ENCODE peak calls at places on chromosomes 4 and X, in nine cellular contexts. One of them, this sample, is unnamed.

GRCh38 chr4:67327245-67327860 is 217.9 kb downstream of the CENPC start:
- DNase-seq in lower leg skin: peak
- DNase-seq in fibroblast of lung: peak
- DNase-seq in skeletal muscle cell: peak
- DNase-seq in naive thymus-derived CD8-positive, alpha-beta T cell: peak
- DNase-seq in chondrocyte: no peak
- DNase-seq in Calu3: peak
- DNase-seq in GM12892: peak
- DNase-seq in IMR-90: peak
- DNase-seq in this sample: no peak

GRCh38 chr4:65670331-65671031 is at the start of gene EPHA5:
- DNase-seq in lower leg skin: peak
- DNase-seq in fibroblast of lung: peak
- DNase-seq in skeletal muscle cell: peak
- DNase-seq in naive thymus-derived CD8-positive, alpha-beta T cell: no peak
- DNase-seq in chondrocyte: peak
- DNase-seq in Calu3: no peak
- DNase-seq in GM12892: no peak
- DNase-seq in IMR-90: peak
- DNase-seq in this sample: peak

GRCh38 chrX:24902808-24903207 is 113.0 kb downstream of the ARX start:
- DNase-seq in lower leg skin: no peak
- DNase-seq in fibroblast of lung: peak
- DNase-seq in skeletal muscle cell: peak
- DNase-seq in naive thymus-derived CD8-positive, alpha-beta T cell: no peak
- DNase-seq in chondrocyte: no peak
- DNase-seq in Calu3: no peak
- DNase-seq in GM12892: no peak
- DNase-seq in IMR-90: peak
- DNase-seq in this sample: no peak

GRCh38 chr4:167359711-167360110 is 125.4 kb upstream of the SPOCK3 start:
- DNase-seq in lower leg skin: no peak
- DNase-seq in fibroblast of lung: no peak
- DNase-seq in skeletal muscle cell: no peak
- DNase-seq in naive thymus-derived CD8-positive, alpha-beta T cell: no peak
- DNase-seq in chondrocyte: no peak
- DNase-seq in Calu3: no peak
- DNase-seq in GM12892: no peak
- DNase-seq in IMR-90: no peak
- DNase-seq in this sample: no peak

GRCh38 chr4:8769645-8770517 is 101.8 kb downstream of the HMX1 start:
- DNase-seq in lower leg skin: no peak
- DNase-seq in fibroblast of lung: no peak
- DNase-seq in skeletal muscle cell: no peak
- DNase-seq in naive thymus-derived CD8-positive, alpha-beta T cell: no peak
- DNase-seq in chondrocyte: peak
- DNase-seq in Calu3: no peak
- DNase-seq in GM12892: no peak
- DNase-seq in IMR-90: no peak
- DNase-seq in this sample: no peak

GRCh38 chrX:9542765-9543119 is 77.9 kb downstream of the TBL1X start:
- DNase-seq in lower leg skin: no peak
- DNase-seq in fibroblast of lung: no peak
- DNase-seq in skeletal muscle cell: no peak
- DNase-seq in naive thymus-derived CD8-positive, alpha-beta T cell: no peak
- DNase-seq in chondrocyte: no peak
- DNase-seq in Calu3: no peak
- DNase-seq in GM12892: no peak
- DNase-seq in IMR-90: no peak
- DNase-seq in this sample: peak

GRCh38 chr4:170398228-170398627 is 308.5 kb upstream of the AADAT start:
- DNase-seq in lower leg skin: no peak
- DNase-seq in fibroblast of lung: no peak
- DNase-seq in skeletal muscle cell: no peak
- DNase-seq in naive thymus-derived CD8-positive, alpha-beta T cell: no peak
- DNase-seq in chondrocyte: no peak
- DNase-seq in Calu3: no peak
- DNase-seq in GM12892: no peak
- DNase-seq in IMR-90: no peak
- DNase-seq in this sample: no peak

GRCh38 chrX:39477438-39478120 is 620.2 kb downstream of the BCOR start:
- DNase-seq in lower leg skin: no peak
- DNase-seq in fibroblast of lung: peak
- DNase-seq in skeletal muscle cell: no peak
- DNase-seq in naive thymus-derived CD8-positive, alpha-beta T cell: peak
- DNase-seq in chondrocyte: no peak
- DNase-seq in Calu3: peak
- DNase-seq in GM12892: no peak
- DNase-seq in IMR-90: no peak
- DNase-seq in this sample: no peak

GRCh38 chr4:1023241-1023640 is 11.8 kb downstream of the FGFRL1 start:
- DNase-seq in lower leg skin: no peak
- DNase-seq in fibroblast of lung: no peak
- DNase-seq in skeletal muscle cell: no peak
- DNase-seq in naive thymus-derived CD8-positive, alpha-beta T cell: no peak
- DNase-seq in chondrocyte: no peak
- DNase-seq in Calu3: no peak
- DNase-seq in GM12892: no peak
- DNase-seq in IMR-90: no peak
- DNase-seq in this sample: no peak

GRCh38 chr4:8157944-8158709 is 486 bp downstream of the ABLIM2 start:
- DNase-seq in lower leg skin: no peak
- DNase-seq in fibroblast of lung: no peak
- DNase-seq in skeletal muscle cell: no peak
- DNase-seq in naive thymus-derived CD8-positive, alpha-beta T cell: no peak
- DNase-seq in chondrocyte: no peak
- DNase-seq in Calu3: no peak
- DNase-seq in GM12892: no peak
- DNase-seq in IMR-90: no peak
- DNase-seq in this sample: no peak

GRCh38 chr4:185524888-185525863 is 10.1 kb downstream of the PDLIM3 start:
- DNase-seq in lower leg skin: no peak
- DNase-seq in fibroblast of lung: peak
- DNase-seq in skeletal muscle cell: peak
- DNase-seq in naive thymus-derived CD8-positive, alpha-beta T cell: no peak
- DNase-seq in chondrocyte: no peak
- DNase-seq in Calu3: no peak
- DNase-seq in GM12892: no peak
- DNase-seq in IMR-90: peak
- DNase-seq in this sample: peak

GRCh38 chr4:153393397-153393796 is 48.9 kb downstream of the MND1 start:
- DNase-seq in lower leg skin: no peak
- DNase-seq in fibroblast of lung: peak
- DNase-seq in skeletal muscle cell: peak
- DNase-seq in naive thymus-derived CD8-positive, alpha-beta T cell: no peak
- DNase-seq in chondrocyte: no peak
- DNase-seq in Calu3: peak
- DNase-seq in GM12892: no peak
- DNase-seq in IMR-90: peak
- DNase-seq in this sample: peak

GRCh38 chr4:182169987-182170386 is 73.2 kb upstream of the TENM3 start:
- DNase-seq in lower leg skin: no peak
- DNase-seq in fibroblast of lung: no peak
- DNase-seq in skeletal muscle cell: no peak
- DNase-seq in naive thymus-derived CD8-positive, alpha-beta T cell: no peak
- DNase-seq in chondrocyte: no peak
- DNase-seq in Calu3: no peak
- DNase-seq in GM12892: no peak
- DNase-seq in IMR-90: no peak
- DNase-seq in this sample: no peak

GRCh38 chr4:121072080-121072835 is at the start of gene NDNF:
- DNase-seq in lower leg skin: no peak
- DNase-seq in fibroblast of lung: peak
- DNase-seq in skeletal muscle cell: no peak
- DNase-seq in naive thymus-derived CD8-positive, alpha-beta T cell: peak
- DNase-seq in chondrocyte: no peak
- DNase-seq in Calu3: peak
- DNase-seq in GM12892: no peak
- DNase-seq in IMR-90: peak
- DNase-seq in this sample: no peak

GRCh38 chr4:6153874-6154273 is 46.5 kb downstream of the JAKMIP1 start:
- DNase-seq in lower leg skin: no peak
- DNase-seq in fibroblast of lung: no peak
- DNase-seq in skeletal muscle cell: no peak
- DNase-seq in naive thymus-derived CD8-positive, alpha-beta T cell: no peak
- DNase-seq in chondrocyte: no peak
- DNase-seq in Calu3: no peak
- DNase-seq in GM12892: no peak
- DNase-seq in IMR-90: no peak
- DNase-seq in this sample: no peak

GRCh38 chr4:107997001-107997788 is 7.5 kb downstream of the HADH start:
- DNase-seq in lower leg skin: peak
- DNase-seq in fibroblast of lung: peak
- DNase-seq in skeletal muscle cell: peak
- DNase-seq in naive thymus-derived CD8-positive, alpha-beta T cell: no peak
- DNase-seq in chondrocyte: no peak
- DNase-seq in Calu3: no peak
- DNase-seq in GM12892: no peak
- DNase-seq in IMR-90: peak
- DNase-seq in this sample: peak

GRCh38 chr4:45662996-45663395 is 460.9 kb downstream of the GABRG1 start:
- DNase-seq in lower leg skin: no peak
- DNase-seq in fibroblast of lung: peak
- DNase-seq in skeletal muscle cell: no peak
- DNase-seq in naive thymus-derived CD8-positive, alpha-beta T cell: no peak
- DNase-seq in chondrocyte: no peak
- DNase-seq in Calu3: peak
- DNase-seq in GM12892: no peak
- DNase-seq in IMR-90: no peak
- DNase-seq in this sample: no peak

GRCh38 chr4:76905521-76905920 is 7.6 kb upstream of the SOWAHB start:
- DNase-seq in lower leg skin: no peak
- DNase-seq in fibroblast of lung: peak
- DNase-seq in skeletal muscle cell: peak
- DNase-seq in naive thymus-derived CD8-positive, alpha-beta T cell: no peak
- DNase-seq in chondrocyte: no peak
- DNase-seq in Calu3: no peak
- DNase-seq in GM12892: no peak
- DNase-seq in IMR-90: peak
- DNase-seq in this sample: no peak

GRCh38 chr4:8081621-8082516 is 76.7 kb downstream of the ABLIM2 start:
- DNase-seq in lower leg skin: no peak
- DNase-seq in fibroblast of lung: no peak
- DNase-seq in skeletal muscle cell: no peak
- DNase-seq in naive thymus-derived CD8-positive, alpha-beta T cell: no peak
- DNase-seq in chondrocyte: peak
- DNase-seq in Calu3: no peak
- DNase-seq in GM12892: no peak
- DNase-seq in IMR-90: no peak
- DNase-seq in this sample: no peak

GRCh38 chrX:46953137-46953527 is 40.9 kb downstream of the JADE3 start:
- DNase-seq in lower leg skin: no peak
- DNase-seq in fibroblast of lung: no peak
- DNase-seq in skeletal muscle cell: no peak
- DNase-seq in naive thymus-derived CD8-positive, alpha-beta T cell: no peak
- DNase-seq in chondrocyte: no peak
- DNase-seq in Calu3: no peak
- DNase-seq in GM12892: no peak
- DNase-seq in IMR-90: no peak
- DNase-seq in this sample: no peak

GRCh38 chrX:3271485-3272186 is 74.8 kb downstream of the MXRA5 start:
- DNase-seq in lower leg skin: no peak
- DNase-seq in fibroblast of lung: peak
- DNase-seq in skeletal muscle cell: no peak
- DNase-seq in naive thymus-derived CD8-positive, alpha-beta T cell: no peak
- DNase-seq in chondrocyte: no peak
- DNase-seq in Calu3: peak
- DNase-seq in GM12892: no peak
- DNase-seq in IMR-90: peak
- DNase-seq in this sample: no peak

GRCh38 chr4:2075987-2076907 is 17.1 kb downstream of the NAT8L start:
- DNase-seq in lower leg skin: no peak
- DNase-seq in fibroblast of lung: no peak
- DNase-seq in skeletal muscle cell: no peak
- DNase-seq in naive thymus-derived CD8-positive, alpha-beta T cell: no peak
- DNase-seq in chondrocyte: no peak
- DNase-seq in Calu3: no peak
- DNase-seq in GM12892: no peak
- DNase-seq in IMR-90: no peak
- DNase-seq in this sample: peak

GRCh38 chr4:74540193-74540592 is 95.3 kb downstream of the AREG start:
- DNase-seq in lower leg skin: no peak
- DNase-seq in fibroblast of lung: peak
- DNase-seq in skeletal muscle cell: no peak
- DNase-seq in naive thymus-derived CD8-positive, alpha-beta T cell: no peak
- DNase-seq in chondrocyte: no peak
- DNase-seq in Calu3: no peak
- DNase-seq in GM12892: no peak
- DNase-seq in IMR-90: peak
- DNase-seq in this sample: no peak

GRCh38 chrX:107845625-107846024 is 20.0 kb downstream of the MID2 start:
- DNase-seq in lower leg skin: no peak
- DNase-seq in fibroblast of lung: no peak
- DNase-seq in skeletal muscle cell: no peak
- DNase-seq in naive thymus-derived CD8-positive, alpha-beta T cell: no peak
- DNase-seq in chondrocyte: no peak
- DNase-seq in Calu3: no peak
- DNase-seq in GM12892: no peak
- DNase-seq in IMR-90: no peak
- DNase-seq in this sample: no peak

GRCh38 chrX:49106930-49107329 is 16.6 kb downstream of the GPKOW start:
- DNase-seq in lower leg skin: no peak
- DNase-seq in fibroblast of lung: peak
- DNase-seq in skeletal muscle cell: no peak
- DNase-seq in naive thymus-derived CD8-positive, alpha-beta T cell: no peak
- DNase-seq in chondrocyte: no peak
- DNase-seq in Calu3: peak
- DNase-seq in GM12892: no peak
- DNase-seq in IMR-90: peak
- DNase-seq in this sample: peak

GRCh38 chr4:105025263-105026017 is 121.2 kb upstream of the TET2 start:
- DNase-seq in lower leg skin: no peak
- DNase-seq in fibroblast of lung: no peak
- DNase-seq in skeletal muscle cell: no peak
- DNase-seq in naive thymus-derived CD8-positive, alpha-beta T cell: no peak
- DNase-seq in chondrocyte: no peak
- DNase-seq in Calu3: no peak
- DNase-seq in GM12892: no peak
- DNase-seq in IMR-90: no peak
- DNase-seq in this sample: no peak

GRCh38 chr4:55347610-55348228 is 1.7 kb downstream of the SRD5A3 start:
- DNase-seq in lower leg skin: no peak
- DNase-seq in fibroblast of lung: no peak
- DNase-seq in skeletal muscle cell: no peak
- DNase-seq in naive thymus-derived CD8-positive, alpha-beta T cell: no peak
- DNase-seq in chondrocyte: no peak
- DNase-seq in Calu3: no peak
- DNase-seq in GM12892: no peak
- DNase-seq in IMR-90: no peak
- DNase-seq in this sample: no peak

GRCh38 chrX:68045008-68045577 is 388.2 kb downstream of the OPHN1 start:
- DNase-seq in lower leg skin: no peak
- DNase-seq in fibroblast of lung: peak
- DNase-seq in skeletal muscle cell: no peak
- DNase-seq in naive thymus-derived CD8-positive, alpha-beta T cell: no peak
- DNase-seq in chondrocyte: no peak
- DNase-seq in Calu3: no peak
- DNase-seq in GM12892: no peak
- DNase-seq in IMR-90: peak
- DNase-seq in this sample: no peak

GRCh38 chr4:173518419-173519102 is 11.5 kb downstream of the HAND2 start:
- DNase-seq in lower leg skin: no peak
- DNase-seq in fibroblast of lung: no peak
- DNase-seq in skeletal muscle cell: no peak
- DNase-seq in naive thymus-derived CD8-positive, alpha-beta T cell: no peak
- DNase-seq in chondrocyte: no peak
- DNase-seq in Calu3: no peak
- DNase-seq in GM12892: no peak
- DNase-seq in IMR-90: no peak
- DNase-seq in this sample: no peak

GRCh38 chrX:71493111-71493613 is 39.7 kb upstream of the OGT start:
- DNase-seq in lower leg skin: peak
- DNase-seq in fibroblast of lung: no peak
- DNase-seq in skeletal muscle cell: no peak
- DNase-seq in naive thymus-derived CD8-positive, alpha-beta T cell: no peak
- DNase-seq in chondrocyte: no peak
- DNase-seq in Calu3: no peak
- DNase-seq in GM12892: no peak
- DNase-seq in IMR-90: no peak
- DNase-seq in this sample: peak

GRCh38 chrX:74579597-74580209 is 34.7 kb downstream of the RLIM start:
- DNase-seq in lower leg skin: no peak
- DNase-seq in fibroblast of lung: peak
- DNase-seq in skeletal muscle cell: no peak
- DNase-seq in naive thymus-derived CD8-positive, alpha-beta T cell: no peak
- DNase-seq in chondrocyte: no peak
- DNase-seq in Calu3: no peak
- DNase-seq in GM12892: no peak
- DNase-seq in IMR-90: peak
- DNase-seq in this sample: no peak

This sample was measured in gastrocnemius medialis.